ENCODE peak calls at places on chromosomes 13 and 19, in five cellular contexts. One of them, this sample, is unnamed.

GRCh38 chr19:46299695-46300094 is 2.9 kb downstream of the HIF3A start:
- DNase-seq in left ventricle myocardium inferior: no peak
- DNase-seq in NCI-H1092 treated with DMSO at 0.1 percent for 48 hours: no peak
- DNase-seq in fibroblast of villous mesenchyme: peak; percentile 17
- DNase-seq in frontal cortex: no peak
- DNase-seq in this sample: peak; percentile 53

GRCh38 chr13:31114641-31115040 is 47.1 kb downstream of the HSPH1 start:
- DNase-seq in left ventricle myocardium inferior: no peak
- DNase-seq in NCI-H1092 treated with DMSO at 0.1 percent for 48 hours: no peak
- DNase-seq in fibroblast of villous mesenchyme: no peak
- DNase-seq in frontal cortex: no peak
- DNase-seq in this sample: no peak

GRCh38 chr13:33111414-33112110 is 95.3 kb downstream of the KL start:
- DNase-seq in left ventricle myocardium inferior: peak; percentile 37
- DNase-seq in fibroblast of villous mesenchyme: peak; percentile 90
- DNase-seq in frontal cortex: no peak
- DNase-seq in NCI-H1092 treated with DMSO at 0.1 percent for 48 hours: peak; percentile 27
- DNase-seq in this sample: no peak

GRCh38 chr13:30341815-30342570 is 34.6 kb upstream of the KATNAL1 start:
- DNase-seq in left ventricle myocardium inferior: peak; percentile 89
- DNase-seq in NCI-H1092 treated with DMSO at 0.1 percent for 48 hours: peak; percentile 18
- DNase-seq in frontal cortex: peak; percentile 30
- DNase-seq in fibroblast of villous mesenchyme: peak; percentile 87
- DNase-seq in this sample: peak; percentile 94

GRCh38 chr13:50451609-50452008 is 391.9 kb downstream of the DLEU7 start:
- DNase-seq in NCI-H1092 treated with DMSO at 0.1 percent for 48 hours: no peak
- DNase-seq in fibroblast of villous mesenchyme: no peak
- DNase-seq in left ventricle myocardium inferior: no peak
- DNase-seq in frontal cortex: no peak
- DNase-seq in this sample: no peak

GRCh38 chr19:50759886-50760285 is 10.4 kb upstream of the GPR32 start:
- DNase-seq in frontal cortex: no peak
- DNase-seq in NCI-H1092 treated with DMSO at 0.1 percent for 48 hours: no peak
- DNase-seq in left ventricle myocardium inferior: no peak
- DNase-seq in fibroblast of villous mesenchyme: peak; percentile 11
- DNase-seq in this sample: no peak

GRCh38 chr13:95117092-95117491 is 184.2 kb downstream of the ABCC4 start:
- DNase-seq in frontal cortex: no peak
- DNase-seq in left ventricle myocardium inferior: no peak
- DNase-seq in NCI-H1092 treated with DMSO at 0.1 percent for 48 hours: no peak
- DNase-seq in fibroblast of villous mesenchyme: no peak
- DNase-seq in this sample: no peak

GRCh38 chr19:1061987-1062386 is 5.0 kb upstream of the ARHGAP45 start:
- DNase-seq in fibroblast of villous mesenchyme: no peak
- DNase-seq in left ventricle myocardium inferior: no peak
- DNase-seq in frontal cortex: no peak
- DNase-seq in NCI-H1092 treated with DMSO at 0.1 percent for 48 hours: no peak
- DNase-seq in this sample: no peak

GRCh38 chr13:111474136-111475002 is 153.9 kb downstream of the TEX29 start:
- DNase-seq in fibroblast of villous mesenchyme: peak; percentile 55
- DNase-seq in NCI-H1092 treated with DMSO at 0.1 percent for 48 hours: peak; percentile 85
- DNase-seq in left ventricle myocardium inferior: no peak
- DNase-seq in frontal cortex: peak; percentile 81
- DNase-seq in this sample: no peak

This sample was measured in thyroid gland.